ENCODE peak calls at places on chromosomes 11 and 22, in eight cellular contexts. One of them, this sample, is unnamed.

GRCh38 chr11:126210871-126211235 is 597 bp downstream of the RPUSD4 start:
- DNase-seq in pancreas: no peak
- DNase-seq in Calu3: no peak
- DNase-seq in Karpas-422: no peak
- DNase-seq in HAP-1: no peak
- DNase-seq in T-helper 2 cell: no peak
- DNase-seq in activated CD4-positive, CD25-positive, alpha-beta regulatory T cell: no peak
- DNase-seq in epithelial cell of esophagus: no peak
- DNase-seq in this sample: no peak

GRCh38 chr22:20503816-20504215 is 3.6 kb upstream of the MED15 start:
- DNase-seq in pancreas: no peak
- DNase-seq in T-helper 2 cell: no peak
- DNase-seq in activated CD4-positive, CD25-positive, alpha-beta regulatory T cell: no peak
- DNase-seq in Karpas-422: no peak
- DNase-seq in HAP-1: no peak
- DNase-seq in Calu3: no peak
- DNase-seq in epithelial cell of esophagus: peak; percentile 45
- DNase-seq in this sample: peak; percentile 45

GRCh38 chr11:607971-608659 is 7.6 kb downstream of the IRF7 start:
- DNase-seq in Karpas-422: no peak
- DNase-seq in Calu3: no peak
- DNase-seq in HAP-1: no peak
- DNase-seq in activated CD4-positive, CD25-positive, alpha-beta regulatory T cell: no peak
- DNase-seq in T-helper 2 cell: no peak
- DNase-seq in epithelial cell of esophagus: no peak
- DNase-seq in pancreas: no peak
- DNase-seq in this sample: no peak

GRCh38 chr11:132300283-132300682 is 929.9 kb downstream of the NTM start:
- DNase-seq in pancreas: no peak
- DNase-seq in Karpas-422: peak; percentile 42
- DNase-seq in epithelial cell of esophagus: peak; percentile 26
- DNase-seq in Calu3: no peak
- DNase-seq in HAP-1: no peak
- DNase-seq in T-helper 2 cell: no peak
- DNase-seq in activated CD4-positive, CD25-positive, alpha-beta regulatory T cell: no peak
- DNase-seq in this sample: no peak

GRCh38 chr11:85653048-85653447 is 5.3 kb downstream of the TMEM126A start:
- DNase-seq in epithelial cell of esophagus: no peak
- DNase-seq in activated CD4-positive, CD25-positive, alpha-beta regulatory T cell: no peak
- DNase-seq in Calu3: no peak
- DNase-seq in T-helper 2 cell: no peak
- DNase-seq in HAP-1: no peak
- DNase-seq in pancreas: no peak
- DNase-seq in Karpas-422: no peak
- DNase-seq in this sample: no peak

GRCh38 chr11:73218106-73218829 is at the start of gene P2RY2:
- DNase-seq in T-helper 2 cell: no peak
- DNase-seq in Karpas-422: no peak
- DNase-seq in Calu3: peak; percentile 82
- DNase-seq in epithelial cell of esophagus: peak; percentile 73
- DNase-seq in HAP-1: peak; percentile 88
- DNase-seq in pancreas: peak; percentile 90
- DNase-seq in activated CD4-positive, CD25-positive, alpha-beta regulatory T cell: no peak
- DNase-seq in this sample: peak; percentile 52

GRCh38 chr22:23105919-23106853 is 35.6 kb downstream of the RSPH14 start:
- DNase-seq in activated CD4-positive, CD25-positive, alpha-beta regulatory T cell: no peak
- DNase-seq in Karpas-422: no peak
- DNase-seq in pancreas: no peak
- DNase-seq in T-helper 2 cell: no peak
- DNase-seq in Calu3: no peak
- DNase-seq in HAP-1: no peak
- DNase-seq in epithelial cell of esophagus: no peak
- DNase-seq in this sample: no peak

GRCh38 chr11:8584511-8584910 is 9.5 kb downstream of the STK33 start:
- DNase-seq in Calu3: no peak
- DNase-seq in HAP-1: no peak
- DNase-seq in activated CD4-positive, CD25-positive, alpha-beta regulatory T cell: no peak
- DNase-seq in T-helper 2 cell: no peak
- DNase-seq in pancreas: no peak
- DNase-seq in epithelial cell of esophagus: no peak
- DNase-seq in Karpas-422: no peak
- DNase-seq in this sample: no peak

GRCh38 chr22:29722587-29722986 is 2.8 kb downstream of the CABP7 start:
- DNase-seq in epithelial cell of esophagus: no peak
- DNase-seq in HAP-1: no peak
- DNase-seq in T-helper 2 cell: no peak
- DNase-seq in Karpas-422: no peak
- DNase-seq in activated CD4-positive, CD25-positive, alpha-beta regulatory T cell: no peak
- DNase-seq in pancreas: no peak
- DNase-seq in Calu3: no peak
- DNase-seq in this sample: no peak

GRCh38 chr11:82546556-82547162 is 187.0 kb downstream of the FAM181B start:
- DNase-seq in activated CD4-positive, CD25-positive, alpha-beta regulatory T cell: no peak
- DNase-seq in epithelial cell of esophagus: peak; percentile 56
- DNase-seq in HAP-1: no peak
- DNase-seq in T-helper 2 cell: no peak
- DNase-seq in Karpas-422: no peak
- DNase-seq in Calu3: no peak
- DNase-seq in pancreas: no peak
- DNase-seq in this sample: no peak

GRCh38 chr11:84522331-84522730 is 1104.8 kb downstream of the DLG2 start:
- DNase-seq in pancreas: no peak
- DNase-seq in epithelial cell of esophagus: peak; percentile 14
- DNase-seq in activated CD4-positive, CD25-positive, alpha-beta regulatory T cell: no peak
- DNase-seq in Karpas-422: no peak
- DNase-seq in HAP-1: no peak
- DNase-seq in Calu3: no peak
- DNase-seq in T-helper 2 cell: no peak
- DNase-seq in this sample: no peak

GRCh38 chr11:83410605-83411565 is 124.7 kb upstream of the CCDC90B start:
- DNase-seq in pancreas: no peak
- DNase-seq in Calu3: no peak
- DNase-seq in HAP-1: no peak
- DNase-seq in epithelial cell of esophagus: no peak
- DNase-seq in T-helper 2 cell: no peak
- DNase-seq in Karpas-422: no peak
- DNase-seq in activated CD4-positive, CD25-positive, alpha-beta regulatory T cell: no peak
- DNase-seq in this sample: no peak

GRCh38 chr11:2572491-2573239 is 127.1 kb downstream of the KCNQ1OT1 start:
- DNase-seq in Calu3: no peak
- DNase-seq in pancreas: peak; percentile 44
- DNase-seq in HAP-1: no peak
- DNase-seq in T-helper 2 cell: peak; percentile 3
- DNase-seq in Karpas-422: no peak
- DNase-seq in activated CD4-positive, CD25-positive, alpha-beta regulatory T cell: no peak
- DNase-seq in epithelial cell of esophagus: no peak
- DNase-seq in this sample: no peak

GRCh38 chr22:49351761-49352221 is 475.9 kb downstream of the BRD1 start:
- DNase-seq in activated CD4-positive, CD25-positive, alpha-beta regulatory T cell: no peak
- DNase-seq in T-helper 2 cell: no peak
- DNase-seq in Karpas-422: no peak
- DNase-seq in pancreas: peak; percentile 43
- DNase-seq in HAP-1: no peak
- DNase-seq in Calu3: no peak
- DNase-seq in epithelial cell of esophagus: no peak
- DNase-seq in this sample: no peak

GRCh38 chr22:45602004-45602733 is 69.5 kb upstream of the ATXN10 start:
- DNase-seq in activated CD4-positive, CD25-positive, alpha-beta regulatory T cell: no peak
- DNase-seq in HAP-1: no peak
- DNase-seq in pancreas: peak; percentile 20
- DNase-seq in T-helper 2 cell: no peak
- DNase-seq in epithelial cell of esophagus: no peak
- DNase-seq in Calu3: no peak
- DNase-seq in Karpas-422: no peak
- DNase-seq in this sample: no peak

GRCh38 chr11:19849107-19849789 is 136.6 kb downstream of the NAV2 start:
- DNase-seq in T-helper 2 cell: no peak
- DNase-seq in activated CD4-positive, CD25-positive, alpha-beta regulatory T cell: no peak
- DNase-seq in Calu3: no peak
- DNase-seq in pancreas: peak; percentile 64
- DNase-seq in epithelial cell of esophagus: no peak
- DNase-seq in Karpas-422: no peak
- DNase-seq in HAP-1: no peak
- DNase-seq in this sample: no peak

GRCh38 chr22:48492371-48493320 is 1335.0 kb downstream of the BRD1 start:
- DNase-seq in T-helper 2 cell: no peak
- DNase-seq in Karpas-422: peak; percentile 91
- DNase-seq in HAP-1: peak; percentile 62
- DNase-seq in Calu3: peak; percentile 55
- DNase-seq in epithelial cell of esophagus: peak; percentile 62
- DNase-seq in activated CD4-positive, CD25-positive, alpha-beta regulatory T cell: no peak
- DNase-seq in pancreas: peak; percentile 58
- DNase-seq in this sample: peak; percentile 31

GRCh38 chr11:7579226-7579825 is 65.5 kb downstream of the PPFIBP2 start:
- DNase-seq in pancreas: no peak
- DNase-seq in T-helper 2 cell: no peak
- DNase-seq in HAP-1: no peak
- DNase-seq in activated CD4-positive, CD25-positive, alpha-beta regulatory T cell: no peak
- DNase-seq in Calu3: no peak
- DNase-seq in Karpas-422: no peak
- DNase-seq in epithelial cell of esophagus: no peak
- DNase-seq in this sample: no peak

GRCh38 chr11:35639591-35640179 is 21.4 kb downstream of the FJX1 start:
- DNase-seq in HAP-1: no peak
- DNase-seq in T-helper 2 cell: no peak
- DNase-seq in activated CD4-positive, CD25-positive, alpha-beta regulatory T cell: no peak
- DNase-seq in pancreas: no peak
- DNase-seq in Karpas-422: no peak
- DNase-seq in Calu3: no peak
- DNase-seq in epithelial cell of esophagus: peak; percentile 46
- DNase-seq in this sample: no peak

GRCh38 chr22:34410111-34410510 is 489.8 kb upstream of the LARGE1 start:
- DNase-seq in T-helper 2 cell: no peak
- DNase-seq in HAP-1: no peak
- DNase-seq in epithelial cell of esophagus: no peak
- DNase-seq in Calu3: no peak
- DNase-seq in pancreas: no peak
- DNase-seq in activated CD4-positive, CD25-positive, alpha-beta regulatory T cell: no peak
- DNase-seq in Karpas-422: no peak
- DNase-seq in this sample: no peak

GRCh38 chr11:11563193-11563592 is 58.6 kb downstream of the GALNT18 start:
- DNase-seq in Calu3: no peak
- DNase-seq in activated CD4-positive, CD25-positive, alpha-beta regulatory T cell: no peak
- DNase-seq in HAP-1: no peak
- DNase-seq in T-helper 2 cell: no peak
- DNase-seq in epithelial cell of esophagus: no peak
- DNase-seq in Karpas-422: no peak
- DNase-seq in pancreas: no peak
- DNase-seq in this sample: no peak

GRCh38 chr11:44290206-44290605 is 19.7 kb downstream of the ALX4 start:
- DNase-seq in epithelial cell of esophagus: peak; percentile 85
- DNase-seq in Karpas-422: no peak
- DNase-seq in Calu3: no peak
- DNase-seq in activated CD4-positive, CD25-positive, alpha-beta regulatory T cell: no peak
- DNase-seq in pancreas: no peak
- DNase-seq in T-helper 2 cell: no peak
- DNase-seq in HAP-1: no peak
- DNase-seq in this sample: peak; percentile 57

GRCh38 chr11:115255006-115255762 is 249.0 kb downstream of the CADM1 start:
- DNase-seq in activated CD4-positive, CD25-positive, alpha-beta regulatory T cell: no peak
- DNase-seq in pancreas: no peak
- DNase-seq in Calu3: no peak
- DNase-seq in T-helper 2 cell: no peak
- DNase-seq in HAP-1: no peak
- DNase-seq in Karpas-422: no peak
- DNase-seq in epithelial cell of esophagus: no peak
- DNase-seq in this sample: no peak

GRCh38 chr22:36193577-36193976 is 8.0 kb downstream of the APOL4 start:
- DNase-seq in activated CD4-positive, CD25-positive, alpha-beta regulatory T cell: no peak
- DNase-seq in Calu3: no peak
- DNase-seq in HAP-1: no peak
- DNase-seq in pancreas: no peak
- DNase-seq in T-helper 2 cell: no peak
- DNase-seq in Karpas-422: no peak
- DNase-seq in epithelial cell of esophagus: no peak
- DNase-seq in this sample: no peak

GRCh38 chr11:7691759-7692334 is 14.4 kb downstream of the OVCH2 start:
- DNase-seq in T-helper 2 cell: no peak
- DNase-seq in HAP-1: no peak
- DNase-seq in Karpas-422: no peak
- DNase-seq in epithelial cell of esophagus: no peak
- DNase-seq in pancreas: no peak
- DNase-seq in Calu3: no peak
- DNase-seq in activated CD4-positive, CD25-positive, alpha-beta regulatory T cell: no peak
- DNase-seq in this sample: no peak